ENCODE peak calls at places on chromosome 20, in five cellular contexts. E, V, K, R and Y are unnamed samples.

GRCh38 chr20:37283530-37284195 is 5.8 kb upstream of the MANBAL start:
- DNase-seq in K (no peak), R (no peak), V (no peak), E (no peak), Y (no peak)

GRCh38 chr20:20085071-20085470 is 32.7 kb downstream of the CFAP61 start:
- DNase-seq in K (no peak), V (no peak), R (no peak), E (no peak), Y (no peak)

GRCh38 chr20:60792941-60793340 is 459.1 kb upstream of the CDH4 start:
- DNase-seq in R (no peak), V (no peak), K (no peak), E (no peak), Y (no peak)

GRCh38 chr20:53751394-53752368 is 158.0 kb upstream of the ZNF217 start:
- DNase-seq in R (peak), V (no peak), E (no peak), K (no peak), Y (no peak)

GRCh38 chr20:25624500-25624939 is 706 bp upstream of the NANP start:
- DNase-seq in V (no peak), K (no peak), R (no peak), E (no peak), Y (no peak)

GRCh38 chr20:2210646-2211556 is 84.9 kb upstream of the TGM3 start:
- DNase-seq in E (peak), K (no peak), V (no peak), R (no peak), Y (peak)

GRCh38 chr20:9018346-9018745 is 50.5 kb upstream of the PLCB4 start:
- DNase-seq in R (no peak), E (no peak), V (no peak), K (no peak), Y (no peak)

GRCh38 chr20:50124496-50124895 is 11.5 kb upstream of the UBE2V1 start:
- DNase-seq in E (no peak), K (no peak), V (no peak), R (no peak), Y (no peak)

GRCh38 chr20:24950836-24951525 is 1.9 kb downstream of the CST7 start:
- DNase-seq in E (no peak), V (no peak), R (no peak), K (no peak), Y (no peak)

GRCh38 chr20:61763740-61764400 is 301.8 kb downstream of the TAF4 start:
- DNase-seq in E (no peak), K (no peak), R (no peak), V (no peak), Y (no peak)

GRCh38 chr20:43982886-43983285 is 68.2 kb downstream of the TOX2 start:
- DNase-seq in E (no peak), V (no peak), R (no peak), K (no peak), Y (no peak)

GRCh38 chr20:2775139-2775538 is 25.3 kb downstream of the CPXM1 start:
- DNase-seq in V (no peak), E (no peak), R (no peak), K (no peak), Y (no peak)

GRCh38 chr20:40797425-40797824 is 108.4 kb upstream of the MAFB start:
- DNase-seq in E (no peak), K (no peak), V (no peak), R (no peak), Y (no peak)

GRCh38 chr20:11083841-11084240 is 410.0 kb upstream of the JAG1 start:
- DNase-seq in R (no peak), E (no peak), K (peak), V (no peak), Y (no peak)

GRCh38 chr20:42987376-42988114 is 202.2 kb downstream of the PTPRT start:
- DNase-seq in V (no peak), R (no peak), E (no peak), K (no peak), Y (no peak)

GRCh38 chr20:35306931-35307517 is 14.8 kb upstream of the FAM83C start:
- DNase-seq in E (no peak), R (no peak), K (no peak), V (peak), Y (no peak)

GRCh38 chr20:32968833-32969241 is 35.4 kb downstream of the SUN5 start:
- DNase-seq in R (no peak), V (no peak), E (no peak), K (no peak), Y (no peak)

GRCh38 chr20:30816182-30816645 is 441.2 kb upstream of the DEFB115 start:
- DNase-seq in E (peak), V (no peak), K (no peak), R (no peak), Y (peak)

GRCh38 chr20:58981564-58982364 is 708 bp downstream of the NELFCD start:
- DNase-seq in R (no peak), K (no peak), V (no peak), E (no peak), Y (no peak)

GRCh38 chr20:62616728-62617621 is 25.3 kb upstream of the SLCO4A1 start:
- DNase-seq in E (peak), V (peak), R (peak), K (no peak), Y (peak)

GRCh38 chr20:18388860-18389259 is 78.0 kb downstream of the DZANK1 start:
- DNase-seq in R (no peak), K (no peak), V (no peak), E (no peak), Y (no peak)

GRCh38 chr20:46230811-46231282 is 77.5 kb downstream of the CDH22 start:
- DNase-seq in R (no peak), E (no peak), K (peak), V (peak), Y (no peak)

GRCh38 chr20:1469925-1470571 is 3.4 kb upstream of the NSFL1C start:
- DNase-seq in V (peak), E (peak), K (peak), R (no peak), Y (peak)

GRCh38 chr20:32052090-32052791 is at the start of gene HCK:
- DNase-seq in E (peak), R (no peak), K (no peak), V (no peak), Y (peak)

GRCh38 chr20:44572551-44573500 is 9.6 kb upstream of the PKIG start:
- DNase-seq in R (no peak), V (no peak), E (no peak), K (peak), Y (no peak)

GRCh38 chr20:36754656-36755222 is 8.8 kb upstream of the NDRG3 start:
- DNase-seq in R (peak), E (no peak), K (no peak), V (peak), Y (no peak)

GRCh38 chr20:36950432-36951197 is 893 bp downstream of the SAMHD1 start:
- DNase-seq in E (no peak), V (peak), K (no peak), R (peak), Y (peak)

GRCh38 chr20:36991708-36992107 is 40.2 kb upstream of the SAMHD1 start:
- DNase-seq in V (no peak), E (no peak), K (no peak), R (no peak), Y (no peak)

GRCh38 chr20:57414867-57415592 is 23.8 kb downstream of the RBM38 start:
- DNase-seq in E (peak), K (no peak), V (no peak), R (no peak), Y (no peak)

GRCh38 chr20:12276011-12276673 is 358.4 kb downstream of the BTBD3 start:
- DNase-seq in E (no peak), R (no peak), K (no peak), V (no peak), Y (no peak)

GRCh38 chr20:36015806-36016401 is 47.5 kb downstream of the CNBD2 start:
- DNase-seq in K (no peak), E (no peak), R (no peak), V (no peak), Y (no peak)

GRCh38 chr20:24607402-24607801 is 138.0 kb downstream of the SYNDIG1 start:
- DNase-seq in E (no peak), V (no peak), R (no peak), K (no peak), Y (no peak)

GRCh38 chr20:46681032-46681854 is 8.0 kb downstream of the TP53RK start:
- DNase-seq in E (peak), R (peak), V (peak), K (no peak), Y (no peak)

GRCh38 chr20:15930324-15931305 is 642.6 kb downstream of the KIF16B start:
- DNase-seq in E (no peak), V (no peak), R (no peak), K (no peak), Y (no peak)

GRCh38 chr20:43541214-43541613 is 17.6 kb upstream of the SGK2 start:
- DNase-seq in V (no peak), R (no peak), E (no peak), K (no peak), Y (no peak)

GRCh38 chr20:25486377-25486776 is 78.9 kb downstream of the GINS1 start:
- DNase-seq in K (no peak), E (no peak), R (no peak), V (no peak), Y (no peak)